ENCODE peak calls at places on chromosomes 7 and 10, in eight cellular contexts. B is chondrocyte; K is tibial artery; G is NCI-H1417; N is RWPE1; V is stimulated activated CD8-positive, alpha-beta memory T cell treated with anti-CD3 and anti-CD28 coated beads, Interleukin-7, amount 100 ng/mL, for 48 hours; T is uterus; E is WTC11. J is an unnamed sample.

GRCh38 chr10:101146392-101147251 is 15.5 kb downstream of the TLX1 start:
- DNase-seq in B (no peak), K (no peak), G (no peak), N (no peak), V (no peak), T (no peak), E (peak), J (no peak)

GRCh38 chr7:90853205-90853604 is 257.1 kb downstream of the CDK14 start:
- DNase-seq in B (no peak), K (no peak), G (no peak), N (no peak), V (no peak), T (no peak), E (no peak), J (no peak)

GRCh38 chr7:152859781-152860191 is 100.2 kb downstream of the ACTR3B start:
- DNase-seq in B (no peak), K (no peak), G (no peak), N (no peak), V (no peak), T (no peak), E (peak), J (peak)

GRCh38 chr10:71481746-71482410 is 85.2 kb downstream of the CDH23 start:
- DNase-seq in B (no peak), K (no peak), G (no peak), N (no peak), V (no peak), T (no peak), E (no peak), J (no peak)

GRCh38 chr7:134993877-134994456 is 7.7 kb downstream of the AGBL3 start:
- DNase-seq in B (no peak), K (no peak), G (no peak), N (no peak), V (no peak), T (no peak), E (no peak), J (no peak)

GRCh38 chr10:7372504-7372903 is 38.3 kb downstream of the SFMBT2 start:
- DNase-seq in B (no peak), K (no peak), G (no peak), N (no peak), V (no peak), T (no peak), E (no peak), J (no peak)

GRCh38 chr7:144710791-144711190 is 125.1 kb downstream of the TPK1 start:
- DNase-seq in B (no peak), K (no peak), G (no peak), N (no peak), V (no peak), T (no peak), E (no peak), J (no peak)

GRCh38 chr7:149727053-149727452 is 46.3 kb downstream of the ZNF467 start:
- DNase-seq in B (peak), K (peak), G (no peak), N (no peak), V (no peak), T (no peak), E (no peak), J (no peak)

GRCh38 chr7:28724563-28724962 is 233.6 kb downstream of the TRIL start:
- DNase-seq in B (no peak), K (no peak), G (no peak), N (no peak), V (no peak), T (no peak), E (no peak), J (no peak)

GRCh38 chr7:141220263-141220662 is 146.4 kb downstream of the TMEM178B start:
- DNase-seq in B (no peak), K (no peak), G (peak), N (no peak), V (no peak), T (no peak), E (no peak), J (peak)

GRCh38 chr7:134702366-134703240 is 56.0 kb downstream of the BPGM start:
- DNase-seq in B (no peak), K (no peak), G (no peak), N (no peak), V (no peak), T (no peak), E (no peak), J (no peak)

GRCh38 chr7:152173372-152174070 is 148.0 kb downstream of the GALNT11 start:
- DNase-seq in B (no peak), K (no peak), G (no peak), N (no peak), V (no peak), T (no peak), E (no peak), J (no peak)

GRCh38 chr10:115935731-115936130 is 337.3 kb downstream of the GFRA1 start:
- DNase-seq in B (no peak), K (no peak), G (no peak), N (no peak), V (no peak), T (no peak), E (no peak), J (no peak)

GRCh38 chr7:55499591-55499990 is 72.7 kb downstream of the VOPP1 start:
- DNase-seq in B (no peak), K (no peak), G (no peak), N (no peak), V (no peak), T (no peak), E (no peak), J (no peak)

GRCh38 chr10:10975647-10976046 is 42.0 kb upstream of the CELF2 start:
- DNase-seq in B (no peak), K (no peak), G (no peak), N (no peak), V (no peak), T (no peak), E (no peak), J (no peak)

GRCh38 chr10:76035728-76036409 is 604.4 kb downstream of the LRMDA start:
- DNase-seq in B (no peak), K (no peak), G (peak), N (no peak), V (no peak), T (peak), E (no peak), J (no peak)

GRCh38 chr10:80168111-80168511 is 35.6 kb downstream of the PLAC9 start:
- DNase-seq in B (peak), K (peak), G (no peak), N (no peak), V (no peak), T (no peak), E (no peak), J (no peak)

GRCh38 chr10:25226775-25227682 is 52.2 kb downstream of the GPR158 start:
- DNase-seq in B (no peak), K (no peak), G (peak), N (peak), V (no peak), T (no peak), E (peak), J (peak)

J was measured in HEK293T.